ENCODE peak calls at places on chromosomes 7 and 10, in nine cellular contexts. One of them, this sample, is unnamed.

GRCh38 chr7:35596061-35596460 is 98.9 kb downstream of the HERPUD2 start:
- DNase-seq in GM13976: no peak
- DNase-seq in fibroblast of pulmonary artery: peak; percentile 73
- DNase-seq in foreskin fibroblast: peak; percentile 68
- DNase-seq in endodermal cell: no peak
- DNase-seq in endothelial cell: no peak
- DNase-seq in cardiac fibroblast: peak; percentile 55
- DNase-seq in A673: peak; percentile 93
- DNase-seq in AG09309: no peak
- DNase-seq in this sample: no peak

GRCh38 chr10:78402636-78403035 is 369.0 kb downstream of the RPS24 start:
- DNase-seq in foreskin fibroblast: no peak
- DNase-seq in endothelial cell: no peak
- DNase-seq in cardiac fibroblast: no peak
- DNase-seq in A673: no peak
- DNase-seq in AG09309: no peak
- DNase-seq in endodermal cell: peak; percentile 43
- DNase-seq in fibroblast of pulmonary artery: no peak
- DNase-seq in GM13976: no peak
- DNase-seq in this sample: no peak

GRCh38 chr7:24932815-24933214 is 47.2 kb downstream of the OSBPL3 start:
- DNase-seq in endothelial cell: no peak
- DNase-seq in fibroblast of pulmonary artery: no peak
- DNase-seq in cardiac fibroblast: no peak
- DNase-seq in endodermal cell: no peak
- DNase-seq in GM13976: no peak
- DNase-seq in foreskin fibroblast: no peak
- DNase-seq in AG09309: no peak
- DNase-seq in A673: no peak
- DNase-seq in this sample: no peak

GRCh38 chr10:36336315-36336714 is 694.2 kb upstream of the FZD8 start:
- DNase-seq in endothelial cell: no peak
- DNase-seq in cardiac fibroblast: peak; percentile 63
- DNase-seq in endodermal cell: no peak
- DNase-seq in AG09309: peak; percentile 45
- DNase-seq in foreskin fibroblast: peak; percentile 4
- DNase-seq in A673: no peak
- DNase-seq in GM13976: no peak
- DNase-seq in fibroblast of pulmonary artery: peak; percentile 29
- DNase-seq in this sample: no peak

GRCh38 chr10:109187677-109188076 is 735.6 kb downstream of the XPNPEP1 start:
- DNase-seq in GM13976: no peak
- DNase-seq in endodermal cell: no peak
- DNase-seq in foreskin fibroblast: peak; percentile 54
- DNase-seq in A673: no peak
- DNase-seq in AG09309: no peak
- DNase-seq in endothelial cell: no peak
- DNase-seq in cardiac fibroblast: peak; percentile 67
- DNase-seq in fibroblast of pulmonary artery: no peak
- DNase-seq in this sample: no peak

GRCh38 chr7:32299133-32299702 is 191.0 kb downstream of the LSM5 start:
- DNase-seq in AG09309: no peak
- DNase-seq in foreskin fibroblast: peak; percentile 1
- DNase-seq in A673: peak; percentile 8
- DNase-seq in endothelial cell: peak; percentile 30
- DNase-seq in cardiac fibroblast: peak; percentile 1
- DNase-seq in GM13976: no peak
- DNase-seq in fibroblast of pulmonary artery: no peak
- DNase-seq in endodermal cell: peak; percentile 86
- DNase-seq in this sample: no peak

GRCh38 chr10:49435225-49435624 is 39.3 kb upstream of the DRGX start:
- DNase-seq in endodermal cell: no peak
- DNase-seq in A673: no peak
- DNase-seq in fibroblast of pulmonary artery: no peak
- DNase-seq in endothelial cell: no peak
- DNase-seq in foreskin fibroblast: no peak
- DNase-seq in AG09309: no peak
- DNase-seq in GM13976: no peak
- DNase-seq in cardiac fibroblast: no peak
- DNase-seq in this sample: no peak

GRCh38 chr7:13790611-13791010 is 198.9 kb downstream of the ETV1 start:
- DNase-seq in endothelial cell: no peak
- DNase-seq in A673: no peak
- DNase-seq in AG09309: no peak
- DNase-seq in GM13976: no peak
- DNase-seq in foreskin fibroblast: peak; percentile 41
- DNase-seq in endodermal cell: no peak
- DNase-seq in cardiac fibroblast: peak; percentile 40
- DNase-seq in fibroblast of pulmonary artery: no peak
- DNase-seq in this sample: no peak

GRCh38 chr10:92655426-92655825 is 34.3 kb upstream of the HHEX start:
- DNase-seq in A673: no peak
- DNase-seq in cardiac fibroblast: no peak
- DNase-seq in endodermal cell: no peak
- DNase-seq in fibroblast of pulmonary artery: no peak
- DNase-seq in endothelial cell: no peak
- DNase-seq in GM13976: no peak
- DNase-seq in foreskin fibroblast: no peak
- DNase-seq in AG09309: no peak
- DNase-seq in this sample: no peak

DNA sequence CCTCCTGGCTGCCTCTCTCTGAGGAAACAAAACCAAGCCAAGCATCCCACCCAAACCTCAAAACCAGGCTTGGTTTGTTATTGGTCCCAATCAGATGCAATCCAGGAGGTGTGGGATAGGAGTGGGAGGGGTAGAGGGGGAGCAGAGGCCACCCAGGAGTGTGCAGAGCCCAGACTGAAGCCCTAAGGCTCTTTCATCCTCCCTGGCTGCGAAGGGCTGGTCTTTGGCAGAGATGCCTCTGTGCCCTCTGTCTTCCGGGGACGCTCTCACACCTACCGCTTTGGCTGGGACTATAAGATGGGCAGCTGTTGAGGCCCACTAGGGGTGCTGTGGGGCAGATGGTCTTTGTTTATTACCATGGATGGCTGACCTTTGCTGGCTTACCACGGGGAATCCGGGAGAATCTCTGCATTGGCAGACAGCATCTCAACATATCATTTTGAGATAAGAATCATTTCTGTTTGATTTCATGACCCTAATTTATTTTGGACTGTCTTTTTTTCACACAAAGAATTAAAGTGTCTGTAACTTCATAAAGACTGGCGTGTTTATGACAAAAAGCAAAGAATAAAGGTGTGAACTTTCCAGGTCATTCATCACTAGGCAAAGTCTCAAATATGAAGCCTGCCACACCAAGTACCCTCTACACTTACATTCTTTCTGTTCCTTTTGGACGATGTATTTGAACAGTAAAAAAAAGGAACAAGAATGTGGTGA is 6.5 kb upstream of the DENND2A start:
- DNase-seq in endothelial cell: peak; percentile 46
- DNase-seq in A673: no peak
- DNase-seq in fibroblast of pulmonary artery: peak; percentile 35
- DNase-seq in endodermal cell: peak; percentile 92
- DNase-seq in AG09309: no peak
- DNase-seq in foreskin fibroblast: peak; percentile 60
- DNase-seq in GM13976: peak; percentile 64
- DNase-seq in cardiac fibroblast: no peak
- DNase-seq in this sample: peak; percentile 70
- TF ChIP-seq CTCF in endothelial cell: peak; percentile 43
- TF ChIP-seq CTCF in A673: peak; percentile 48
- TF ChIP-seq CTCF in fibroblast of pulmonary artery: peak; percentile 66
- TF ChIP-seq CTCF in endodermal cell: peak; percentile 83
- TF ChIP-seq CTCF in AG09309: peak; percentile 63
- TF ChIP-seq CTCF in foreskin fibroblast: peak; percentile 59
- TF ChIP-seq CTCF in GM13976: peak; percentile 32
- TF ChIP-seq CTCF in cardiac fibroblast: peak; percentile 58
- TF ChIP-seq CTCF in this sample: peak; percentile 65

GRCh38 chr7:106262268-106262881 is 22.4 kb downstream of the NAMPT start:
- DNase-seq in endothelial cell: no peak
- DNase-seq in AG09309: no peak
- DNase-seq in GM13976: no peak
- DNase-seq in endodermal cell: no peak
- DNase-seq in fibroblast of pulmonary artery: no peak
- DNase-seq in A673: no peak
- DNase-seq in foreskin fibroblast: no peak
- DNase-seq in cardiac fibroblast: no peak
- DNase-seq in this sample: no peak
- TF ChIP-seq CTCF in endothelial cell: no peak
- TF ChIP-seq CTCF in AG09309: no peak
- TF ChIP-seq CTCF in GM13976: no peak
- TF ChIP-seq CTCF in endodermal cell: no peak
- TF ChIP-seq CTCF in fibroblast of pulmonary artery: no peak
- TF ChIP-seq CTCF in A673: no peak
- TF ChIP-seq CTCF in foreskin fibroblast: no peak
- TF ChIP-seq CTCF in cardiac fibroblast: no peak
- TF ChIP-seq CTCF in this sample: no peak

GRCh38 chr7:11830582-11831382 is 1.2 kb downstream of the THSD7A start:
- DNase-seq in endothelial cell: no peak
- DNase-seq in endodermal cell: peak; percentile 41
- DNase-seq in fibroblast of pulmonary artery: peak; percentile 55
- DNase-seq in foreskin fibroblast: peak; percentile 62
- DNase-seq in A673: no peak
- DNase-seq in cardiac fibroblast: peak; percentile 48
- DNase-seq in GM13976: no peak
- DNase-seq in AG09309: no peak
- DNase-seq in this sample: no peak

GRCh38 chr7:11831727-11832495 is at the start of gene THSD7A:
- DNase-seq in cardiac fibroblast: peak; percentile 49
- DNase-seq in GM13976: peak; percentile 37
- DNase-seq in A673: peak; percentile 66
- DNase-seq in foreskin fibroblast: peak; percentile 74
- DNase-seq in AG09309: no peak
- DNase-seq in endodermal cell: peak; percentile 87
- DNase-seq in fibroblast of pulmonary artery: peak; percentile 65
- DNase-seq in endothelial cell: peak; percentile 79
- DNase-seq in this sample: peak; percentile 1

GRCh38 chr7:11831383-11831726 is 643 bp downstream of the THSD7A start:
- DNase-seq in endodermal cell: no peak
- DNase-seq in AG09309: no peak
- DNase-seq in endothelial cell: no peak
- DNase-seq in GM13976: no peak
- DNase-seq in cardiac fibroblast: peak; percentile 38
- DNase-seq in A673: peak; percentile 5
- DNase-seq in fibroblast of pulmonary artery: peak; percentile 49
- DNase-seq in foreskin fibroblast: peak; percentile 42
- DNase-seq in this sample: no peak

GRCh38 chr7:11835260-11835659 is 3.3 kb upstream of the THSD7A start:
- DNase-seq in GM13976: no peak
- DNase-seq in endothelial cell: no peak
- DNase-seq in AG09309: no peak
- DNase-seq in foreskin fibroblast: peak; percentile 22
- DNase-seq in endodermal cell: no peak
- DNase-seq in fibroblast of pulmonary artery: peak; percentile 37
- DNase-seq in A673: no peak
- DNase-seq in cardiac fibroblast: peak; percentile 16
- DNase-seq in this sample: no peak

DNA sequence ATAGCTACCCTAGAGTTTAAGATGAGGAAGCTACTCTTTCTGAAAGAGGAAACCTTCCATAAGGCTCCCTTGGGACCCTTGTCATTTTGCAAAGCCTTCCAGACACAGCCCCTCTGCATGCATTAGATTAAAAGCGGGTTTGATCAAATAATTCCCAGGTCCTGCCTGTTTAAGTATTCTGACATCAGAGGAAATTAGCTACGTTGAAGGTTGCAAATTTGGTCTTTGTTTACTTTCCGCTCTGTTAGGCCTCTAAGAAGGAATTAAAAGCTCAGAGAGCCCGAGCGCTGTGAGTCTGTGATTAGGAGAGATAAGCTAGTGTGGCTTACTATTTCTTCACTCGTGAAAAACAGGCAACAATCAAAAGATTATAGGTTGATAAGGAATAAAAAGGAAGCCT is 1.4 kb upstream of the THSD7A start:
- DNase-seq in endodermal cell: peak; percentile 42
- DNase-seq in GM13976: no peak
- DNase-seq in endothelial cell: no peak
- DNase-seq in cardiac fibroblast: no peak
- DNase-seq in fibroblast of pulmonary artery: no peak
- DNase-seq in foreskin fibroblast: no peak
- DNase-seq in A673: peak; percentile 89
- DNase-seq in AG09309: no peak
- DNase-seq in this sample: no peak
- TF ChIP-seq CTCF in endodermal cell: no peak
- TF ChIP-seq CTCF in GM13976: no peak
- TF ChIP-seq CTCF in endothelial cell: no peak
- TF ChIP-seq CTCF in cardiac fibroblast: no peak
- TF ChIP-seq CTCF in fibroblast of pulmonary artery: no peak
- TF ChIP-seq CTCF in foreskin fibroblast: no peak
- TF ChIP-seq CTCF in A673: no peak
- TF ChIP-seq CTCF in AG09309: no peak
- TF ChIP-seq CTCF in this sample: no peak

GRCh38 chr10:114081911-114082583 is 38.4 kb downstream of the ADRB1 start:
- DNase-seq in foreskin fibroblast: no peak
- DNase-seq in fibroblast of pulmonary artery: no peak
- DNase-seq in cardiac fibroblast: no peak
- DNase-seq in GM13976: no peak
- DNase-seq in endodermal cell: no peak
- DNase-seq in A673: no peak
- DNase-seq in AG09309: no peak
- DNase-seq in endothelial cell: no peak
- DNase-seq in this sample: no peak

GRCh38 chr10:114083040-114083439 is 39.4 kb downstream of the ADRB1 start:
- DNase-seq in A673: no peak
- DNase-seq in cardiac fibroblast: no peak
- DNase-seq in GM13976: no peak
- DNase-seq in AG09309: no peak
- DNase-seq in fibroblast of pulmonary artery: no peak
- DNase-seq in foreskin fibroblast: no peak
- DNase-seq in endodermal cell: no peak
- DNase-seq in endothelial cell: no peak
- DNase-seq in this sample: peak; percentile 30

GRCh38 chr10:114084225-114084624 is 40.6 kb downstream of the ADRB1 start:
- DNase-seq in endothelial cell: no peak
- DNase-seq in GM13976: no peak
- DNase-seq in foreskin fibroblast: no peak
- DNase-seq in endodermal cell: no peak
- DNase-seq in A673: no peak
- DNase-seq in fibroblast of pulmonary artery: no peak
- DNase-seq in cardiac fibroblast: no peak
- DNase-seq in AG09309: no peak
- DNase-seq in this sample: peak; percentile 59

GRCh38 chr10:114087655-114088054 is 44.0 kb downstream of the ADRB1 start:
- DNase-seq in AG09309: no peak
- DNase-seq in A673: no peak
- DNase-seq in cardiac fibroblast: no peak
- DNase-seq in foreskin fibroblast: no peak
- DNase-seq in fibroblast of pulmonary artery: no peak
- DNase-seq in endothelial cell: no peak
- DNase-seq in GM13976: no peak
- DNase-seq in endodermal cell: no peak
- DNase-seq in this sample: no peak

DNA sequence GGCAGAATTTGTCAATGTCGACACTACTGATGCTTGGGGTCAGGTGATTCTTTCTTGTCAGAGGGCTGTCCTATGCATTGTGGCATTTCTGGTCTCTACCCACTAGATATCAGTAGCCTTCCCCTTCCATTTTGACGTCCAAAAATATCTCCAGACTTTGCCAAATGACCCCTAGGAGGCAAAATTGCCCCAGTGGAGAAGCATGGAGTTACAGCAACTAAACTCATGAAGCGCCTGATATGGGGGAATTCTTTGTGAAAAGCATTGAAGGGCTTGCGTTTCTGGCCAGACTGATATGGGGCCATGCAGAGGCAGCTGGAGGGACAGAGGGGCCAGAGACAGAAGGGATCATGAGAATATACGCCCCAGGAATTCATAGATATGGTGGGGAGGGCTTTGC is 43.6 kb downstream of the ADRB1 start:
- DNase-seq in endodermal cell: peak; percentile 53
- DNase-seq in foreskin fibroblast: no peak
- DNase-seq in A673: no peak
- DNase-seq in cardiac fibroblast: no peak
- DNase-seq in fibroblast of pulmonary artery: no peak
- DNase-seq in endothelial cell: no peak
- DNase-seq in GM13976: no peak
- DNase-seq in AG09309: no peak
- DNase-seq in this sample: no peak
- TF ChIP-seq CTCF in endodermal cell: peak; percentile 62
- TF ChIP-seq CTCF in foreskin fibroblast: no peak
- TF ChIP-seq CTCF in A673: peak; percentile 7
- TF ChIP-seq CTCF in cardiac fibroblast: no peak
- TF ChIP-seq CTCF in fibroblast of pulmonary artery: no peak
- TF ChIP-seq CTCF in endothelial cell: peak; percentile 46
- TF ChIP-seq CTCF in GM13976: no peak
- TF ChIP-seq CTCF in AG09309: no peak
- TF ChIP-seq CTCF in this sample: no peak

This sample was measured in activated CD8-positive, alpha-beta T cell treated with anti-CD3 and anti-CD28 coated beads for 36 hours.